ENCODE peak calls at places on chromosome 18, in eight cellular contexts. G is tibial nerve, Z is HepG2, X is endothelial cell of umbilical vein, V is transverse colon, F is stomach, E is uterus, L is thyroid gland. S is an unnamed sample.

GRCh38 chr18:47260138-47260923 is 8.9 kb upstream of the SKOR2 start:
- DNase-seq in G (no peak), Z (peak), X (peak), V (peak), F (peak), E (no peak), L (peak), S (no peak)

GRCh38 chr18:77765468-77765867 is 515.8 kb downstream of the GALR1 start:
- DNase-seq in G (peak), Z (peak), X (no peak), V (peak), F (no peak), E (no peak), L (peak), S (no peak)

GRCh38 chr18:62729487-62730386 is 14.4 kb downstream of the PHLPP1 start:
- DNase-seq in G (no peak), Z (no peak), X (no peak), V (no peak), F (no peak), E (no peak), L (no peak), S (no peak)

GRCh38 chr18:10164241-10165160 is 250.7 kb downstream of the VAPA start:
- DNase-seq in G (no peak), Z (no peak), X (peak), V (no peak), F (no peak), E (no peak), L (no peak), S (no peak)

GRCh38 chr18:61898576-61899205 is 5.9 kb upstream of the RNF152 start:
- DNase-seq in G (no peak), Z (peak), X (no peak), V (peak), F (no peak), E (no peak), L (no peak), S (no peak)

GRCh38 chr18:76209597-76209996 is 285.4 kb downstream of the ZNF516 start:
- DNase-seq in G (no peak), Z (no peak), X (no peak), V (no peak), F (no peak), E (no peak), L (no peak), S (no peak)

GRCh38 chr18:63707816-63708215 is 5.1 kb downstream of the SERPINB11 start:
- DNase-seq in G (no peak), Z (no peak), X (no peak), V (no peak), F (no peak), E (no peak), L (no peak), S (no peak)

GRCh38 chr18:56933472-56933871 is 213.4 kb upstream of the BOD1L2 start:
- DNase-seq in G (no peak), Z (no peak), X (no peak), V (no peak), F (no peak), E (no peak), L (no peak), S (no peak)

GRCh38 chr18:79465392-79465991 is 69.8 kb downstream of the NFATC1 start:
- DNase-seq in G (no peak), Z (no peak), X (peak), V (peak), F (peak), E (no peak), L (peak), S (no peak)

GRCh38 chr18:59707306-59707705 is 10.1 kb upstream of the CCBE1 start:
- DNase-seq in G (no peak), Z (no peak), X (no peak), V (no peak), F (no peak), E (no peak), L (no peak), S (no peak)

GRCh38 chr18:14930576-14930975 is 182.6 kb downstream of the ANKRD30B start:
- DNase-seq in G (no peak), Z (no peak), X (no peak), V (no peak), F (no peak), E (no peak), L (no peak), S (no peak)

GRCh38 chr18:31046916-31047315 is 4.4 kb upstream of the DSC3 start:
- DNase-seq in G (no peak), Z (no peak), X (no peak), V (no peak), F (no peak), E (no peak), L (no peak), S (no peak)

GRCh38 chr18:49638209-49638785 is 76.4 kb downstream of the LIPG start:
- DNase-seq in G (no peak), Z (peak), X (no peak), V (no peak), F (no peak), E (no peak), L (no peak), S (no peak)
- TF ChIP-seq CTCF in G (no peak), Z (no peak), X (no peak), V (no peak), F (no peak), E (no peak), L (no peak), S (no peak)

GRCh38 chr18:9137168-9138066 is 836 bp downstream of the ANKRD12 start:
- DNase-seq in G (peak), Z (peak), X (peak), V (peak), F (peak), E (peak), L (peak), S (peak)
- TF ChIP-seq POLR2A in G (peak), Z (peak), X (no peak), V (peak), F (no peak), E (peak), L (no peak), S (no peak)

GRCh38 chr18:8607776-8608682 is 1.2 kb upstream of the RAB12 start:
- DNase-seq in G (no peak), Z (peak), X (no peak), V (no peak), F (no peak), E (peak), L (peak), S (no peak)
- TF ChIP-seq CTCF in G (no peak), Z (peak), X (no peak), V (no peak), F (no peak), E (no peak), L (no peak), S (no peak)

GRCh38 chr18:23235860-23236259 is 100.6 kb downstream of the CABLES1 start:
- DNase-seq in G (no peak), Z (no peak), X (no peak), V (no peak), F (no peak), E (no peak), L (no peak), S (no peak)
- TF ChIP-seq POLR2A in G (no peak), Z (no peak), X (no peak), V (no peak), F (no peak), E (no peak), L (no peak), S (no peak)

GRCh38 chr18:3713708-3714107 is 263.7 kb downstream of the TGIF1 start:
- DNase-seq in G (no peak), Z (no peak), X (no peak), V (no peak), F (no peak), E (no peak), L (no peak), S (no peak)
- TF ChIP-seq CTCF in G (no peak), Z (no peak), X (no peak), V (no peak), F (no peak), E (no peak), L (no peak), S (no peak)

GRCh38 chr18:13462686-13463085 is 244.1 kb downstream of the LDLRAD4 start:
- DNase-seq in G (no peak), Z (no peak), X (no peak), V (no peak), F (no peak), E (no peak), L (no peak), S (peak)

GRCh38 chr18:13465476-13465875 is 246.9 kb downstream of the LDLRAD4 start:
- DNase-seq in G (no peak), Z (no peak), X (peak), V (no peak), F (no peak), E (no peak), L (no peak), S (no peak)

GRCh38 chr18:13465126-13465446 is 246.5 kb downstream of the LDLRAD4 start:
- DNase-seq in G (no peak), Z (no peak), X (no peak), V (no peak), F (no peak), E (no peak), L (no peak), S (no peak)

GRCh38 chr18:13463526-13463925 is 245.0 kb downstream of the LDLRAD4 start:
- DNase-seq in G (no peak), Z (no peak), X (no peak), V (no peak), F (no peak), E (no peak), L (no peak), S (no peak)

GRCh38 chr18:13464432-13465125 is 246.0 kb downstream of the LDLRAD4 start:
- DNase-seq in G (peak), Z (no peak), X (peak), V (peak), F (peak), E (no peak), L (peak), S (peak)
- TF ChIP-seq POLR2A in G (no peak), Z (no peak), X (peak), V (no peak), F (no peak), E (no peak), L (no peak), S (no peak)

DNA sequence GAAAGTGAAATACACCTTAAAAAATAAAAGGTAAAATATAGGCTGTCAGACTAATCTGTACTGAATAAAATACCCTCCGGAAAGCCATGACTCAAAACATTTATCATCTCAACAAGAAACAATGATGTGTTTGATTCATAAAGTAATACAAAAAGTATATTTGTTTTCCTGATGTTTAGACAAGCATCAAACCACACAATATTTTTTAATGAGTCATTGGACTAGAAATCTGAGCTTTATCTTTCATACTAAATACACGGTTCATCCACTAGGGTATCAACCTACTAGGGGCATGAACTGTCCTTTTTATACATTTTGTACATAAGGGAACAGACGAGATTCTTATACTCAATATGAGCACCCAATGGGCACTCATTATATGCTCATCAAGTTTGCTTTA is 31.3 kb downstream of the CD226 start:
- DNase-seq in G (no peak), Z (no peak), X (no peak), V (no peak), F (no peak), E (no peak), L (no peak), S (no peak)
- TF ChIP-seq CTCF in G (no peak), Z (no peak), X (no peak), V (no peak), F (no peak), E (no peak), L (no peak), S (no peak)

GRCh38 chr18:36067118-36067957 is at the start of gene RPRD1A:
- DNase-seq in G (peak), Z (peak), X (peak), V (peak), F (peak), E (peak), L (peak), S (peak)
- TF ChIP-seq POLR2A in G (peak), Z (peak), X (peak), V (peak), F (no peak), E (no peak), L (no peak), S (no peak)

S was measured in lower leg skin.